ENCODE peak calls at places on chromosome 2, in five cellular contexts. D, A, R, E and Y are unnamed samples.

GRCh38 chr2:95738301-95738700 is 146.5 kb downstream of the TRIM43 start:
- DNase-seq in E (no peak), D (no peak), A (no peak), R (no peak), Y (no peak)

GRCh38 chr2:175929850-175930249 is 72.2 kb downstream of the LNPK start:
- DNase-seq in E (no peak), A (no peak), D (no peak), R (no peak), Y (no peak)

GRCh38 chr2:203916756-203917155 is 19.8 kb upstream of the ICOS start:
- DNase-seq in D (no peak), R (no peak), A (no peak), E (no peak), Y (no peak)

GRCh38 chr2:237512774-237513466 is 25.9 kb downstream of the MLPH start:
- DNase-seq in E (peak), D (peak), A (peak), R (peak), Y (peak)

GRCh38 chr2:112706170-112706664 is 14.6 kb upstream of the NT5DC4 start:
- DNase-seq in E (peak), A (no peak), D (no peak), R (no peak), Y (no peak)

GRCh38 chr2:224195954-224196571 is 157.0 kb upstream of the SERPINE2 start:
- DNase-seq in R (no peak), D (no peak), A (no peak), E (no peak), Y (no peak)

GRCh38 chr2:225766431-225766830 is 366.9 kb downstream of the NYAP2 start:
- DNase-seq in A (no peak), E (no peak), R (no peak), D (no peak), Y (no peak)

GRCh38 chr2:147110317-147110716 is 734.5 kb upstream of the ACVR2A start:
- DNase-seq in R (no peak), D (no peak), E (no peak), A (no peak), Y (no peak)

GRCh38 chr2:102826904-102827303 is 65.1 kb downstream of the TMEM182 start:
- DNase-seq in R (no peak), E (no peak), D (no peak), A (no peak), Y (peak)

GRCh38 chr2:152054593-152054992 is 44.3 kb downstream of the CACNB4 start:
- DNase-seq in E (no peak), A (no peak), D (peak), R (no peak), Y (no peak)

GRCh38 chr2:23375448-23375847 is 9.5 kb upstream of the KLHL29 start:
- DNase-seq in D (peak), R (no peak), E (no peak), A (no peak), Y (peak)

GRCh38 chr2:18976112-18976961 is 382.1 kb downstream of the OSR1 start:
- DNase-seq in E (no peak), D (no peak), A (no peak), R (no peak), Y (no peak)

GRCh38 chr2:66531156-66531555 is 96.2 kb downstream of the MEIS1 start:
- DNase-seq in A (peak), D (no peak), R (no peak), E (no peak), Y (no peak)

GRCh38 chr2:127580167-127581049 is 44.9 kb downstream of the MYO7B start:
- DNase-seq in E (no peak), A (no peak), R (no peak), D (no peak), Y (no peak)

GRCh38 chr2:161032635-161033034 is 127.6 kb upstream of the TANK start:
- DNase-seq in D (no peak), E (no peak), R (no peak), A (no peak), Y (no peak)

GRCh38 chr2:85524567-85524923 is 14.4 kb upstream of the MAT2A start:
- DNase-seq in E (no peak), A (no peak), R (no peak), D (no peak), Y (peak)

GRCh38 chr2:59236723-59237122 is 995.6 kb upstream of the FANCL start:
- DNase-seq in A (no peak), R (no peak), E (no peak), D (no peak), Y (no peak)

GRCh38 chr2:237892478-237892877 is 33.1 kb downstream of the RAMP1 start:
- DNase-seq in D (no peak), E (no peak), R (no peak), A (no peak), Y (no peak)

GRCh38 chr2:96869281-96869823 is 528 bp downstream of the SEMA4C start:
- DNase-seq in D (peak), A (peak), R (no peak), E (no peak), Y (peak)

GRCh38 chr2:121350884-121351283 is 65.9 kb upstream of the TFCP2L1 start:
- DNase-seq in E (no peak), D (no peak), R (no peak), A (no peak), Y (no peak)

GRCh38 chr2:31235504-31235902 is 1.6 kb downstream of the EHD3 start:
- DNase-seq in D (no peak), E (no peak), A (no peak), R (no peak), Y (no peak)

GRCh38 chr2:155485141-155485842 is 786.8 kb downstream of the KCNJ3 start:
- DNase-seq in A (no peak), R (no peak), E (no peak), D (no peak), Y (no peak)

GRCh38 chr2:176686328-176686727 is 417.1 kb downstream of the MTX2 start:
- DNase-seq in R (no peak), E (no peak), A (no peak), D (no peak), Y (no peak)

GRCh38 chr2:148538375-148538774 is 106.2 kb upstream of the EPC2 start:
- DNase-seq in R (no peak), E (no peak), D (no peak), A (no peak), Y (no peak)

GRCh38 chr2:73250872-73251846 is 17.1 kb downstream of the CCT7 start:
- DNase-seq in D (no peak), R (no peak), A (no peak), E (no peak), Y (no peak)

GRCh38 chr2:8418721-8419120 is 263.1 kb upstream of the ID2 start:
- DNase-seq in E (no peak), R (no peak), A (no peak), D (no peak), Y (no peak)

GRCh38 chr2:186542002-186542401 is 47.9 kb upstream of the ITGAV start:
- DNase-seq in R (no peak), A (no peak), D (no peak), E (no peak), Y (no peak)

GRCh38 chr2:230922951-230923717 is 1.9 kb downstream of the GPR55 start:
- DNase-seq in A (no peak), E (no peak), R (no peak), D (no peak), Y (no peak)

GRCh38 chr2:39704540-39704939 is 38.8 kb downstream of the TMEM178A start:
- DNase-seq in E (no peak), D (no peak), R (no peak), A (peak), Y (no peak)

GRCh38 chr2:26011990-26012856 is 21.7 kb upstream of the RAB10 start:
- DNase-seq in D (peak), R (no peak), E (no peak), A (peak), Y (peak)

GRCh38 chr2:25894135-25894830 is 16.0 kb upstream of the ASXL2 start:
- DNase-seq in E (no peak), A (peak), R (no peak), D (no peak), Y (no peak)

GRCh38 chr2:134189009-134189717 is 64.7 kb upstream of the MGAT5 start:
- DNase-seq in E (no peak), D (peak), R (no peak), A (no peak), Y (no peak)

GRCh38 chr2:186862869-186863709 is 14.1 kb upstream of the ZSWIM2 start:
- DNase-seq in E (no peak), D (peak), R (no peak), A (peak), Y (no peak)

GRCh38 chr2:75186829-75187228 is 12.5 kb downstream of the TACR1 start:
- DNase-seq in A (no peak), E (no peak), D (no peak), R (no peak), Y (no peak)

GRCh38 chr2:3651686-3652516 is 6.1 kb upstream of the ALLC start:
- DNase-seq in A (peak), E (peak), D (no peak), R (peak), Y (peak)

GRCh38 chr2:231187736-231188505 is 10.5 kb upstream of the ARMC9 start:
- DNase-seq in E (no peak), R (no peak), A (peak), D (no peak), Y (no peak)

GRCh38 chr2:230721712-230722111 is 9.1 kb downstream of the CAB39 start:
- DNase-seq in D (no peak), R (no peak), A (no peak), E (no peak), Y (no peak)

GRCh38 chr2:130728007-130728454 is 839 bp upstream of the GPR148 start:
- DNase-seq in D (no peak), A (no peak), R (no peak), E (no peak), Y (no peak)

GRCh38 chr2:162113771-162114168 is 38.3 kb downstream of the GCG start:
- DNase-seq in E (no peak), R (no peak), A (peak), D (no peak), Y (no peak)
- TF ChIP-seq JUND in E (no peak), R (no peak), A (peak), D (no peak), Y (no peak)

GRCh38 chr2:170715932-170716777 is 1.0 kb downstream of the SP5 start:
- DNase-seq in E (no peak), R (no peak), A (peak), D (no peak), Y (no peak)
- TF ChIP-seq JUND in E (no peak), R (no peak), A (peak), D (no peak), Y (no peak)

GRCh38 chr2:180604077-180604476 is 376.3 kb upstream of the UBE2E3 start:
- DNase-seq in A (peak), R (no peak), D (peak), E (no peak), Y (no peak)

GRCh38 chr2:180607501-180608060 is 372.8 kb upstream of the UBE2E3 start:
- DNase-seq in A (peak), D (no peak), E (no peak), R (no peak), Y (no peak)
- TF ChIP-seq JUND in A (no peak), D (no peak), E (no peak), R (no peak), Y (no peak)

DNA sequence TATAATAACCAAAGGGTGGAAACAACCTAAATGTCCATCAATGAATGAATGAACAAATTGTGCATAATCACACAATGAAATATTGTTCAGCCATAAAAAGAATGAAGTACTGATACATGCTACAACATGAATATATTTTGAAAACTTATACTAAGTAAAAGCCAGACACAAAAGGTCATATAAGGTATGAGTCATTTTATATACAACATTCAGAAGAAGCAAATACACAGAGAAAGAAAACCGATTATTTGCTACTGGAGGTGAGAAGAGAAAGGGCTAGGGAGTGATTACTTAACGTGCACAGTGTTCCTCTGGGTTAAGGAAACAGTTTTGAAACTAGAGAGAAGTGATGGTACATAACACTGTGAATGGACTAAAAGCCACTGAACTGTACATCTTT is 105.3 kb downstream of the GORASP2 start:
- DNase-seq in R (no peak), D (no peak), A (no peak), E (no peak), Y (no peak)
- TF ChIP-seq JUND in R (no peak), D (no peak), A (no peak), E (no peak), Y (no peak)

GRCh38 chr2:43270461-43270860 is 44.1 kb upstream of the ZFP36L2 start:
- DNase-seq in A (no peak), E (no peak), D (no peak), R (no peak), Y (no peak)
- TF ChIP-seq JUND in A (no peak), E (no peak), D (no peak), R (no peak), Y (no peak)